ENCODE peak calls at places on chromosomes 5 and 9, in four cellular contexts. W is AG04450, B is A549, A is mammary epithelial cell. R is an unnamed sample.
A peak's percentile ranks its signal among the peaks of the same experiment; 100 is the strongest.

GRCh38 chr9:127523312-127523851 is 72.1 kb downstream of the LRSAM1 start:
- DNase-seq in B (peak; percentile 75), W (no peak), A (no peak), R (no peak)

GRCh38 chr5:117615226-117615625 is 1040.6 kb upstream of the SEMA6A start:
- DNase-seq in W (no peak), B (no peak), A (no peak), R (no peak)

GRCh38 chr9:137756045-137756744 is 121.4 kb upstream of the CACNA1B start:
- DNase-seq in B (no peak), W (no peak), A (no peak), R (no peak)

GRCh38 chr9:37943329-37944265 is 39.7 kb upstream of the SLC25A51 start:
- DNase-seq in W (peak; percentile 71), A (peak; percentile 83), B (no peak), R (no peak)

GRCh38 chr5:42912184-42912766 is 100.6 kb upstream of the SELENOP start:
- DNase-seq in B (peak; percentile 73), W (peak; percentile 13), A (peak; percentile 32), R (no peak)

GRCh38 chr5:108720416-108720815 is 27.3 kb upstream of the FER start:
- DNase-seq in B (no peak), W (no peak), A (peak; percentile 35), R (no peak)

GRCh38 chr5:10701567-10702039 is 59.4 kb downstream of the DAP start:
- DNase-seq in B (peak; percentile 41), A (no peak), W (no peak), R (no peak)

GRCh38 chr5:54442271-54442670 is 13.2 kb upstream of the HSPB3 start:
- DNase-seq in B (no peak), W (no peak), A (peak; percentile 44), R (no peak)

GRCh38 chr5:139708877-139709586 is 60.9 kb downstream of the CXXC5 start:
- DNase-seq in B (peak; percentile 54), W (no peak), A (no peak), R (no peak)

GRCh38 chr5:111016801-111017200 is 54.7 kb upstream of the TSLP start:
- DNase-seq in A (peak; percentile 56), W (peak; percentile 15), B (no peak), R (no peak)

GRCh38 chr9:71326360-71326759 is 204.9 kb upstream of the TRPM3 start:
- DNase-seq in B (no peak), W (no peak), A (peak; percentile 78), R (no peak)

GRCh38 chr5:170056561-170057267 is 49.0 kb upstream of the FOXI1 start:
- DNase-seq in B (no peak), A (no peak), W (no peak), R (no peak)

DNA sequence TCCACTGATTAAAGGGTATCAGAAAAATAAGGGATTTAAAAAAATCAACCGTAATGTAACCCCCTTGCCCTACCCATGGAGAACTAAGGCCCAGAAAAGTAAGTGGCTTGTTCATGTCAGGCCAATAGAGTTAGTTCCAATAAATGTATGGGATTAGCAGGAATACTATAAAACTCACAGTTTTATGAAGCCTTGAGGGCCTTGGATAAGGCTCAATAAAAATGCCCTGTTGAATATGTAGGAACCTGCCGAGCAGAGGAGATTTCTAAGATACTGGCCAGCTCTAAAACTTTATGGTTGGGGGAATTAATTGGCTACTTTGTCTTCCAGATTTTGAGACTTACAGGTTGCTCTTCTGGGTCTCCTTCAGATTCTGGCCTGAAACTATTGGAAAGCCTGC is 231.0 kb downstream of the GLIS3 start:
- DNase-seq in W (no peak), B (no peak), A (no peak), R (no peak)
- H3K27ac ChIP-seq in W (no peak overlapping the region), B (no peak overlapping the region), A (no peak overlapping the region), R (no peak overlapping the region)

GRCh38 chr9:15606667-15607472 is 54.0 kb downstream of the CCDC171 start:
- DNase-seq in B (peak; percentile 34), A (peak; percentile 36), W (peak; percentile 3), R (no peak)
- TF ChIP-seq CTCF in B (peak; percentile 73), A (peak; percentile 55), W (peak; percentile 61), R (peak; percentile 72)

GRCh38 chr9:23587433-23587832 is 238.6 kb downstream of the ELAVL2 start:
- DNase-seq in B (no peak), A (no peak), W (no peak), R (no peak)

GRCh38 chr9:23587903-23588302 is 238.1 kb downstream of the ELAVL2 start:
- DNase-seq in W (no peak), A (no peak), B (no peak), R (no peak)

GRCh38 chr9:23586906-23587305 is 239.1 kb downstream of the ELAVL2 start:
- DNase-seq in W (no peak), A (no peak), B (no peak), R (no peak)

GRCh38 chr9:23590601-23591000 is 235.4 kb downstream of the ELAVL2 start:
- DNase-seq in W (no peak), B (no peak), A (peak; percentile 60), R (no peak)
- H3K4me3 ChIP-seq in W (no peak overlapping the region), B (no peak overlapping the region), A (no peak overlapping the region), R (peak overlapping the region; percentile 18)

GRCh38 chr5:148541054-148541835 is 113.1 kb downstream of the HTR4 start:
- DNase-seq in B (no peak), A (peak; percentile 27), W (no peak), R (no peak)

GRCh38 chr5:148543727-148544126 is 110.6 kb downstream of the HTR4 start:
- DNase-seq in B (no peak), W (no peak), A (no peak), R (no peak)

GRCh38 chr5:148540636-148541035 is 113.7 kb downstream of the HTR4 start:
- DNase-seq in W (no peak), A (peak; percentile 4), B (no peak), R (no peak)

GRCh38 chr5:148539851-148540250 is 114.5 kb downstream of the HTR4 start:
- DNase-seq in B (no peak), W (no peak), A (no peak), R (no peak)

GRCh38 chr5:148542812-148543211 is 111.5 kb downstream of the HTR4 start:
- DNase-seq in B (no peak), W (no peak), A (peak; percentile 27), R (no peak)
- H3K27ac ChIP-seq in B (no peak overlapping the region), W (no peak overlapping the region), A (no peak overlapping the region), R (no peak overlapping the region)

GRCh38 chr5:93593476-93594060 is 10.5 kb downstream of the NR2F1 start:
- DNase-seq in W (no peak), B (no peak), A (no peak), R (no peak)

GRCh38 chr5:93592866-93593265 is 9.8 kb downstream of the NR2F1 start:
- DNase-seq in W (no peak), B (no peak), A (no peak), R (no peak)

GRCh38 chr5:93596310-93596675 is 13.3 kb downstream of the NR2F1 start:
- DNase-seq in A (no peak), B (no peak), W (no peak), R (no peak)

GRCh38 chr5:93595420-93596136 is 12.6 kb downstream of the NR2F1 start:
- DNase-seq in A (no peak), B (no peak), W (no peak), R (no peak)

DNA sequence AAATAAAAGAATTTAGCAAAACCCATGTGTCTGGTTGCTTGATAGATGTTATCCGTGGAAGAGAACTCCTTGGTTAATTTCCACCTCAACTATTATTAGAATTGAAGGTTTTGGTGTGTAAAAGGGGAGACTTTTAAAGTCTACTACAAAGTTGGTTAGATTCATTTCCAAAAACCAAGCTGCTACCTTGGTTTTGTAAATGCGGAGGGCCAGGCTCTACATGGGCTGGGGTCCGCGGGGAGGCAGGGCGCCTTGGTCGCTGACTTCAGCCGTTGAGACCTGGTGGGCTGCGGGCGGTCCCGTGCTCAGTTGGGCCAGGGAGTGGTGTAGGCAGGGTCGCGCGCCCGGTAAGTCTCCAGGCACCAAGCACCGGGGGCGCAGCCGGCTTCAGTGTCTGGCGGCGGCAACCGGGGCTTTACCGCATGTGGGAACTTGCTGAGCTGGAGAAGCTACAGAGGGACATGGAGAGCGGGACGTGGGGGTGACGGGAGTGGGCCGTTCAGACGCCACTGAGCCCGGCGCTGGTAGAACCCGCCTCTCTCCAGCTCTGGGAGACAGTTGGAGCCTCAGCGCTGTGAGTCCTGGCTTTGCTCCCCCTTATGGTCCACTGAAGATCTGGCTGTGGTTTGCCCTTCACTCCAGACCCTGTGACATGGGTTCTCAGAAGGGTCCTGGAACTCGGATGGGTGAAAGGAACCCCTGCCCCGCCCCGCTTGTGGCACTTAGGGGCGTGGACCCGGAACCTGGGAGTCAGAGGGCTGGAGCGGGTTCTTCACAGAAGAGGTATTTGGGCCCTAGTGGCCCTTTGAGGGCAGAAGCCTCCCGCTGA is 11.8 kb downstream of the NR2F1 start:
- DNase-seq in W (no peak), B (no peak), A (no peak), R (no peak)
- TF ChIP-seq CTCF in W (no peak), B (no peak), A (no peak), R (no peak)

DNA sequence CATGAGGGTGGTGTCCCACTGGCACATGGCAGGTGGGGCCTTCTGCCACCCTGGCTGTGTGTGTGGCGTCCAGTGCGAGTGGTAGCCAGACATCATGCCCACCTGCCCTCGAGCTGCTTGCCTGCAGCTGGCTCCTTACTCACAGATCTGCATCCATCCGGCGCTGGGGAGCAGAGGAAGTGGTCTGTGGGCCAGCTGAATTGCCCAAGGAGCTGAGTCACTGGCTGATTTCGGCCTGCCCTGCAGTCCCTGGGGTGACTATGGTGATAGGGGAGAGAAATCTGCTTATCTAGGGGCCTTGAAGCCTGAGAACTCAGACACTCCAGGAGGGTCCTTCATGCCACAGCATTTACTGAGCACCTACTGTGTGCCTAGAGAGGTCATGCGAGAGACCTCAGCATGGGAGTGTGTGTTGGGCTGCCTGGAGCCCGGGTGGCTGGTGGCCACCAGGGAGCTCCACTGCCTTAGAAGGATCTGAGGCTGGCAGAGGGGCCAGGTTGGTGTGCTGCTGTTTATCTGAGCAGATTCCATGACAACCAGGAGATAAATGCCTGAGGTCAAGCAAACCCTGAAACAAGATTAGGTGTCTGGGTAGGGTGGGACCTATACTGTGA is 57.1 kb downstream of the SLC22A5 start:
- DNase-seq in B (peak; percentile 46), W (peak; percentile 80), A (peak; percentile 95), R (peak; percentile 91)
- H3K4me3 ChIP-seq in B (no peak overlapping the region), W (peak overlapping the region; percentile 13), A (no peak overlapping the region), R (no peak overlapping the region)

GRCh38 chr9:136547508-136548215 is 1.8 kb upstream of the NOTCH1 start:
- DNase-seq in A (no peak), B (no peak), W (no peak), R (no peak)
- H3K27ac ChIP-seq in A (no peak overlapping the region), B (peak overlapping the region; percentile 95), W (no peak overlapping the region), R (peak overlapping the region; percentile 97)